ENCODE peak calls at places on chromosomes 11 and 22, in four cellular contexts. U, F, O and P are unnamed samples. For H3K27me3, the result is how much of the 10 kb centered on the place peaks cover.

GRCh38 chr22:20055654-20056053 is 24.4 kb upstream of the DGCR8 start:
- DNase-seq in U (no peak), F (no peak), O (no peak), P (no peak)

GRCh38 chr11:64287676-64288352 is 2.2 kb downstream of the GPR137 start:
- DNase-seq in U (no peak), O (no peak), F (no peak), P (no peak)

GRCh38 chr11:63212742-63213141 is 30.7 kb downstream of the SLC22A25 start:
- DNase-seq in F (no peak), U (no peak), O (no peak), P (peak)

GRCh38 chr11:20873054-20873453 is 203.7 kb downstream of the NELL1 start:
- DNase-seq in U (no peak), O (no peak), F (no peak), P (peak)

GRCh38 chr22:27786253-27786898 is 15.2 kb downstream of the MN1 start:
- DNase-seq in U (no peak), O (no peak), F (no peak), P (no peak)

GRCh38 chr11:86805873-86806310 is 5.5 kb downstream of the PRSS23 start:
- DNase-seq in U (no peak), F (no peak), O (no peak), P (peak)

GRCh38 chr11:81255905-81256304 is 1477.8 kb downstream of the FAM181B start:
- DNase-seq in O (no peak), U (no peak), F (no peak), P (no peak)

GRCh38 chr11:74055938-74056337 is 47.1 kb upstream of the UCP3 start:
- DNase-seq in U (no peak), O (no peak), F (no peak), P (peak)

GRCh38 chr22:30078320-30079311 is 1.6 kb upstream of the HORMAD2 start:
- DNase-seq in U (peak), O (peak), F (no peak), P (peak)

GRCh38 chr11:56197367-56197766 is 20.9 kb downstream of the OR5J2 start:
- DNase-seq in F (no peak), O (no peak), U (no peak), P (no peak)

GRCh38 chr11:134589155-134589554 is 177.1 kb upstream of the B3GAT1 start:
- DNase-seq in U (no peak), F (no peak), O (no peak), P (no peak)

GRCh38 chr22:46761017-46761416 is 1.4 kb upstream of the TBC1D22A start:
- DNase-seq in O (no peak), F (no peak), U (no peak), P (no peak)
- H3K4me3 ChIP-seq in O (no peak), F (no peak), U (no peak), P (no peak)

DNA sequence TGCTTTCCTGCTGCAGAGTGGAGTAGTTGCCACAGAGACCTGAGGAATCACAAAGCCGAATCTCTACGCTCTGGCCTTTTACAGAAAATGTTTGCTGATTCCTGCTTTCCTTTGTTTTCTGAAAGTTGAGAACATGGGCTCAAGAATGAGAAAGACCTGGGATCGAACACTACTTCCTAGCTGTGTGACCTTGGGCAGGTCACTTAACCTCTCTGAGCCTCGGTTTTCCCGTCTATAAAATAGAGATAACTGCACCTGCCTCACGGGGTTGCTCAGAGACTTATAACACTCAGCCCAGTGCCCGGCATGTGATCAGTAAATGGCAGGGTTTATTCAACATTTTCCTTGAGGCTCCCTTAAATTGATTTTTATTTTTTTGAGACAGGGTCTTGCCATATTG is 70.9 kb upstream of the ALX4 start:
- DNase-seq in U (no peak), O (no peak), F (no peak), P (no peak)
- H3K27me3 ChIP-seq in U (under half), O (under half), F (under half), P (under half)

DNA sequence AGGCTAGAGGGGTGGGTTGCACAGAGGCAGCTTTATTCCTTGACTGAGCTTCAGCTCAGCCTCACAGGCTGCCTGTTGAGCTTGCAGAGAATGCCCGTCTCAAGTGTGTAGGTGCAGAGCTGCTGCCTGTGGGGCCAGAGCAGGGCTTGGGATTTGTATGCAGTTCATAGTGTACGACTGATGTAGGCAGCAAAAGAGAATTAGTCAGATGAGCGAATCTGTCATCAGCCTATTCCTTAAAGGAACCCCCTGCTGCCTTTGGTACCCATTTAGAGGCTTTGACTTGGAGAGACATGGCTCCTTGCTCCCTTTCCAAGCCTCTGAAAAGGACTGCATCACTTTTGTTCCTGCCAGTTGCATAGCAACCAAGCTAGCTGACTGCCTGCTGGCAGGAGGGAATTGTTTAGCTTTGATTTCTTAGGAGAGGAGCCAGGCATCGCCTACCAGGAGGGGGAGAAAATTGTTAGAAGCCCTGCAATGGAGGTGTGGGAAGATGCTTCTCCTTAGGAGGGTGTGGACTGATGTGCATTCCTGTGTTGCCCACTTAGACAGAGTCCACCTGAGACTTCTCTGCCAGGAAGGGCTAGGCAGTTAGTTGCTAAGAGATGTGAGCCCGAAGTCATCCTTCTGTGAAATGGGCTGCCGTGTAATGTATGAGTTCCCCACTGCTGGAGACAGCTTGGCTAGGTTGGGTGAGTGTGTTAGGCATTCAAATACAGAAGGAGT is 10.9 kb downstream of the ACO2 start:
- DNase-seq in F (no peak), O (no peak), U (no peak), P (no peak)
- TF ChIP-seq CTCF in F (no peak), O (no peak), U (no peak), P (no peak)

DNA sequence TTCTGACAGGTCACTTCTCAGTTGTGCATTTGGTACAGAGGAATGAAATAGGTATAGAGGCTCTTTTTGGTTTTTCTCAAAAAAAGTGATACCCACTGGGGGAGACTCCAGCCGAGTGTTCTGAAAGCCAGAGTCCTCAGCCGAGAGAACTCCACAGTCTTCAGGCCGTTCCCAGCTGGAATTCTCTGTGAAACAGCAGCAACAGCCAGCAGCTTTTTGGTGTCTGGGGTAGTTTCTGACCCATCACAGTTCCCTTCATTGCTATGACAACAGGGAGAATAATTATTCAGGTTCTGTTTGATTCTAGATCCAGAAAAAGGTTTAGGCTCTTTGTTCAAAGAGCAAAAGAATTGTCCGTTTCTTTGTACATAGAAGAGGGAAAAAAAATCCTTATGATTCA is 84.6 kb downstream of the C22orf31 start:
- DNase-seq in U (no peak), F (no peak), O (no peak), P (no peak)
- H3K4me3 ChIP-seq in U (no peak), F (peak), O (no peak), P (no peak)

GRCh38 chr11:1517117-1518005 is 30.8 kb upstream of the MOB2 start:
- DNase-seq in U (no peak), O (no peak), F (no peak), P (no peak)
- H3K27me3 ChIP-seq in U (under half), O (under half), F (under half), P (under half)

GRCh38 chr11:16169541-16169940 is 186.8 kb downstream of the SOX6 start:
- DNase-seq in F (no peak), O (no peak), U (no peak), P (no peak)
- TF ChIP-seq CTCF in F (no peak), O (no peak), U (no peak), P (no peak)

GRCh38 chr22:31083923-31084810 is 3.0 kb downstream of the SMTN start:
- DNase-seq in F (no peak), O (no peak), U (no peak), P (no peak)

GRCh38 chr22:31083377-31083768 is 2.3 kb downstream of the SMTN start:
- DNase-seq in U (peak), O (no peak), F (no peak), P (no peak)

GRCh38 chr22:31081963-31082605 is 966 bp downstream of the SMTN start:
- DNase-seq in F (no peak), U (no peak), O (no peak), P (peak)

GRCh38 chr22:31080848-31081649 is at the start of gene SMTN:
- DNase-seq in U (peak), O (peak), F (peak), P (peak)

GRCh38 chr22:31082606-31083376 is 1.7 kb downstream of the SMTN start:
- DNase-seq in F (peak), U (peak), O (peak), P (peak)
- H3K4me3 ChIP-seq in F (peak), U (no peak), O (peak), P (peak)

DNA sequence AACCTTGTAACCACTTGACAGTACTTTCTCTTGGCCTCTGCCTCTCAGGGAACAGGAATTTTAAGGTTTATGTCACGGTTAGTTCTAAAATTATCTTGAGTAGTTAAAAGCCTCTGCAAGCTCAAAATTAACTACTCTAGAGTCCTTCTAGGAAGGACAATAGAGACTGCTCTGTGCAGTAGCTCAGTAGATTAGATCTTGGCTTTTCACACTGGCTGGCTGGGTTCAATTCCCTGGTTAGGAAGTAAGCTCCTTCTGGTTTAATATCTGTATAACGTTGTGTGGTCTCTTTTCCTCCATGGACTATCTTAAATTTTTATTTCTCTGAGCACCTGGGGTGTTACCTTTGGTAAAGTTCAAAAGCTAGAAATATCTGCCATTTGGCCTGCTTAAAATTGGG is 109.2 kb downstream of the AASDHPPT start:
- DNase-seq in U (no peak), O (no peak), F (no peak), P (no peak)
- H3K27me3 ChIP-seq in U (under half), O (under half), F (under half), P (under half)

GRCh38 chr11:48110509-48110766 is 106.2 kb upstream of the OR4B1 start:
- DNase-seq in O (no peak), F (no peak), U (no peak), P (no peak)

GRCh38 chr11:48111941-48112340 is 104.7 kb upstream of the OR4B1 start:
- DNase-seq in O (no peak), U (no peak), F (peak), P (no peak)

GRCh38 chr11:48107188-48107704 is 109.4 kb upstream of the OR4B1 start:
- DNase-seq in F (peak), O (no peak), U (no peak), P (peak)

GRCh38 chr11:48108231-48109045 is 108.2 kb upstream of the OR4B1 start:
- DNase-seq in O (no peak), F (no peak), U (no peak), P (no peak)

GRCh38 chr11:48109046-48109666 is 107.5 kb upstream of the OR4B1 start:
- DNase-seq in O (no peak), U (no peak), F (no peak), P (peak)
- TF ChIP-seq CTCF in O (peak), U (no peak), F (no peak), P (peak)